ENCODE peak calls at places on chromosome 13, in eight cellular contexts. R, L, N, G, M, J, Z and V are unnamed samples.

GRCh38 chr13:111152836-111153235 is 37.7 kb downstream of the ARHGEF7 start:
- DNase-seq in R (no peak), L (no peak), N (no peak), G (no peak), M (peak), J (no peak), Z (no peak), V (no peak)

GRCh38 chr13:75485286-75486062 is 3.5 kb upstream of the TBC1D4 start:
- DNase-seq in R (no peak), L (peak), N (no peak), G (no peak), M (peak), J (no peak), Z (no peak), V (no peak)

GRCh38 chr13:70544706-70545105 is 436.5 kb upstream of the KLHL1 start:
- DNase-seq in R (no peak), L (no peak), N (no peak), G (no peak), M (no peak), J (no peak), Z (no peak), V (no peak)

GRCh38 chr13:42420304-42420703 is 148.4 kb downstream of the AKAP11 start:
- DNase-seq in R (no peak), L (no peak), N (no peak), G (no peak), M (no peak), J (no peak), Z (peak), V (peak)

GRCh38 chr13:112897956-112898785 is 70.8 kb upstream of the MCF2L start:
- DNase-seq in R (no peak), L (no peak), N (no peak), G (peak), M (no peak), J (no peak), Z (no peak), V (no peak)

GRCh38 chr13:86881390-86881789 is 789.8 kb upstream of the SLITRK5 start:
- DNase-seq in R (no peak), L (no peak), N (no peak), G (no peak), M (no peak), J (no peak), Z (no peak), V (no peak)

GRCh38 chr13:23621316-23621645 is 51.1 kb downstream of the TNFRSF19 start:
- DNase-seq in R (no peak), L (peak), N (no peak), G (no peak), M (no peak), J (no peak), Z (peak), V (no peak)

GRCh38 chr13:50406831-50407230 is 391.6 kb downstream of the KCNRG start:
- DNase-seq in R (no peak), L (no peak), N (no peak), G (no peak), M (no peak), J (no peak), Z (no peak), V (no peak)

GRCh38 chr13:28705734-28706133 is 13.0 kb downstream of the SLC46A3 start:
- DNase-seq in R (no peak), L (peak), N (no peak), G (no peak), M (no peak), J (no peak), Z (no peak), V (no peak)

GRCh38 chr13:77489566-77490337 is 45.8 kb upstream of the SCEL start:
- DNase-seq in R (no peak), L (no peak), N (no peak), G (no peak), M (no peak), J (no peak), Z (no peak), V (no peak)

GRCh38 chr13:88704600-88705275 is 1033.6 kb downstream of the SLITRK5 start:
- DNase-seq in R (no peak), L (no peak), N (no peak), G (no peak), M (no peak), J (no peak), Z (no peak), V (no peak)

GRCh38 chr13:44972956-44973581 is 16.2 kb downstream of the NUFIP1 start:
- DNase-seq in R (no peak), L (peak), N (no peak), G (no peak), M (peak), J (peak), Z (no peak), V (no peak)
- TF ChIP-seq CTCF in R (peak), L (peak), N (peak), G (peak), M (peak), J (peak), Z (no peak), V (peak)

DNA sequence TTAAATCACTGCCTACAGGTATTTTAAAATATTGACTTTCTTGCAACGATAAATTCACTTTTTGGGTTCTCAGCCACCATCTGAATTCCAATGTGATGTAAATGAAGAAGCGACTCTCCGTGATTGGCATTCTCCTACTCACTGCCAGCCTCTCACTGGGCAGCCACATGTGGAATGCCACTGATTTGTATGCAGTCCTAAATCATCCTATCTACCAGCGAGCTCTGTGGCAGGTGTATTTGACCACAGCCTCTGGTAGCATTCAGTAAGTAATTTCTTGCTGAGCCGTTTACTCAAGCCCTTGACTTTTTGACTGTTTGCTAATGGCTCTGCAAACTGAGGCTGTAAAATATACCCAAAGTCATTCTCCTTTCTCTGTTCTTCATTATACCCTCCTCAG is 559.0 kb upstream of the SLC10A2 start:
- DNase-seq in R (no peak), L (no peak), N (no peak), G (no peak), M (no peak), J (no peak), Z (no peak), V (no peak)
- TF ChIP-seq CTCF in R (no peak), L (no peak), N (no peak), G (no peak), M (no peak), J (no peak), Z (no peak), V (no peak)

DNA sequence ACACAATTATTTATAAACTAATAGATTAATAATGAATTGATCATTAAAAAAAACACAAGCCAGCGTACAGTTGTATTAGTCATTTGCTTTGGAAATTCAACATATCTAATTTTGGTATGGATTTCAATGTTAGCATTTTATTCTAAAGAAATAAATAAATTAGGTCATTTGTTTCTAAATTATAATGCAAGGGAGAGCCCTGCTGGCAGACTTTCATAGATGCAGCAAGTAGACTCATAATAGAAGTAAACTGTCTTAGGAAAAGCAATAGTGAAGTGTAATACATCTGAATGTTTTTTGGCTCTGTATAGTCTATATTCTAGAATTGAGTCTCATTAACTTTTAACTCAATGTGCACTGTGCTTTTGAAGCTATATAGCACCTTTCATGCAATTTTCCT is 982.4 kb upstream of the MIR17HG start:
- DNase-seq in R (no peak), L (peak), N (no peak), G (no peak), M (no peak), J (no peak), Z (no peak), V (no peak)
- TF ChIP-seq CTCF in R (peak), L (peak), N (no peak), G (no peak), M (peak), J (no peak), Z (no peak), V (no peak)

DNA sequence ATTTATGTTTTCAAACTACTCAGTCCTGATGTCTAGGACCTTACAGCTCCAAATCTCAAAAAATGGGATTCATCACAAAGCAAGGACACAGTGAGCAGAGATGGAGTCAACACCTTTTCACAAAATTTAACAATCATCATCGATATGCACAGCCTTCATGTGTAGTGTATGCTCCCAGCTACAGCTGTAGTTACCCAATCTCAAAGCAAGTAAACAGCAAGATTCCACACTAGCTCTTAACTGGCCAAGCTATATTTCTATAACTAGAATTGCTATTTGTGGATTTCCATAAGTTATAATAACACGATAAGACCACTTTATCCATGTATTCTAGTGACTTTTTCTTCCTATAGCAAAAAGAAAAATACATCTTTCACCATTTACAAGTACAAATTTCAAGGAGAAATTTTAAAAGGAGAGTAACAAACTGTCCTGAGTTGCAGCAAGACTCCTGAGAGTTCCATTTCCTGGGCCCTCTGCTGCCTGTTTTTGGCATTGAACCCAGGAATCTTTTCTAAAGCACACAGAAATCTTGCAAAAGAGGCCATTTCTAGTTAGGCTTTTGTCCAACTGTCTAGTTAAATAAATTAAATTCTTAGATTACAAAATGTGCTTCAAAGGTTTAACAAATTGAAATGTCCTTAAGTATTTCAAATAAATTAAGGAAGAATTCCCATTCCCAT is 460.6 kb downstream of the FGF14 start:
- DNase-seq in R (no peak), L (peak), N (no peak), G (no peak), M (no peak), J (no peak), Z (no peak), V (no peak)
- TF ChIP-seq CTCF in R (peak), L (peak), N (peak), G (no peak), M (no peak), J (no peak), Z (peak), V (no peak)

GRCh38 chr13:67052550-67053237 is 177.4 kb downstream of the PCDH9 start:
- DNase-seq in R (no peak), L (no peak), N (no peak), G (no peak), M (no peak), J (no peak), Z (no peak), V (no peak)
- TF ChIP-seq CTCF in R (no peak), L (no peak), N (no peak), G (no peak), M (no peak), J (no peak), Z (no peak), V (no peak)

GRCh38 chr13:90420683-90421082 is 926.8 kb upstream of the MIR17HG start:
- DNase-seq in R (no peak), L (peak), N (no peak), G (no peak), M (no peak), J (no peak), Z (no peak), V (no peak)
- TF ChIP-seq CTCF in R (no peak), L (peak), N (no peak), G (no peak), M (no peak), J (no peak), Z (no peak), V (no peak)

DNA sequence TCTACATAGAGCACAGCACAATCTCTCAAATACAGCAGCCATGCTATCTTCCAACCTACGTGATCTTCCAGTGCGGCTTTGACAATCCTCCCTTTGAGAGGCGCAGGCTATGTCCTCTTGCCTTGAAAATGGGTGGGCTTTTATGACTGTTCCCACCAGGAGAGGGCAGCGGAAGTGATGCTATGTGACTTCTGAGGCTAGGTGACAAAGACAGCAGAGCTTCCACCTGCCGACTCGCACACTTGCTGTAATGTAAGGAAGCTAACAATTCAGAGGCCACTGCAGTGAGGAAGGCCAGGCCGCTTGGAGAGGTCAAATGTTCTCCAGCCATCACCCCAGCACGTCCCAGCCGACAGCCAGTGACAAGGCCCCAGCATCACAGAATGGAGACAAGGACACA is 65.8 kb downstream of the MRPL57 start:
- DNase-seq in R (no peak), L (no peak), N (peak), G (no peak), M (peak), J (no peak), Z (no peak), V (no peak)
- TF ChIP-seq CTCF in R (no peak), L (no peak), N (no peak), G (no peak), M (peak), J (no peak), Z (no peak), V (no peak)

GRCh38 chr13:52847322-52847681 is 1.1 kb downstream of the PCDH8 start:
- DNase-seq in R (no peak), L (no peak), N (no peak), G (no peak), M (no peak), J (no peak), Z (no peak), V (no peak)

GRCh38 chr13:52845766-52846566 is 2.5 kb downstream of the PCDH8 start:
- DNase-seq in R (no peak), L (no peak), N (peak), G (no peak), M (no peak), J (peak), Z (no peak), V (peak)

GRCh38 chr13:52845334-52845761 is 3.1 kb downstream of the PCDH8 start:
- DNase-seq in R (no peak), L (no peak), N (peak), G (no peak), M (no peak), J (no peak), Z (no peak), V (no peak)

GRCh38 chr13:52847682-52848432 is 583 bp downstream of the PCDH8 start:
- DNase-seq in R (no peak), L (no peak), N (peak), G (no peak), M (no peak), J (no peak), Z (no peak), V (no peak)

DNA sequence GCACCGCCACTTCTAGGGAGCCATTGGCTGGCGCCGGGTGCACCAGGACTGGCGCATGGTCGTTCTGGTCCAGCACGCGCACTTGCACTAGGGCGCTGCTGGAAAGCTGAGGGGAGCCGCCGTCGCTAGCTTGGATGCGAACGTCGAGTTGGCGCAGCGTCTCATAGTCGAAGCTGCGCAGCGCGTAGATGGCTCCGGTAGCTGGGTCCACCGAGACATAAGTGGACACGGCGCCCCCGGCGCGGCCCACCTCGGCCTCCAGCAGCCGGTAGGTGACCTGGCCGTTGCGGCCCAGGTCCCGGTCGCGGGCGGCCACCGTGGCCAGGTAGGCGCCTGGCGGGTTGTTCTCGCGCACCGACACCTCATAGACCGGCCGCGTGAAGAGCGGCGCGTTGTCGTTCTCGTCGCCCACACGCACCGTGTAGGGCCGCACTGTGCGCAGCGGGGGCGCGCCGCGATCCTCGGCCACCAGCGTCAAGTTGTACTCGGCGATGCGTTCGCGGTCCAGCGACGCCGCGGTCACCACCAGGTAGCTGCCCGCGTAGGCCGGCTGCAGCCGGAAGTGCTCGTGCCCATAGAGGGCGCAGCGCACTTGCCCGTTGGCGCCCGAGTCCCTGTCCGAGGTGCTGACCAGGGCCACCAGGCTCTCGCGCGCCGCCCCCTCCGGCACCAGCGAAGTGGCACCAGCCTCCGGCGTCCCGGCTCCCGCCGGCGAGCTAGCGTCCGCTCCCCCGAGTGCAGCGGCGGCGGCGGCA is 1.7 kb downstream of the PCDH8 start:
- DNase-seq in R (peak), L (no peak), N (peak), G (no peak), M (no peak), J (peak), Z (no peak), V (peak)
- TF ChIP-seq CTCF in R (peak), L (peak), N (peak), G (no peak), M (no peak), J (peak), Z (no peak), V (no peak)

GRCh38 chr13:60369242-60369641 is 27.8 kb upstream of the TDRD3 start:
- DNase-seq in R (no peak), L (peak), N (no peak), G (no peak), M (no peak), J (no peak), Z (no peak), V (no peak)
- TF ChIP-seq CTCF in R (no peak), L (peak), N (peak), G (no peak), M (peak), J (no peak), Z (no peak), V (no peak)